ENCODE peak calls at places on chromosomes 12 and 14, in ten cellular contexts. R is HAP-1; S is H7; M is stimulated activated CD8-positive, alpha-beta memory T cell treated with anti-CD3 and anti-CD28 coated beads, Interleukin-15, amount 100 ng/mL, for 24 hours; K is activated CD4-positive, alpha-beta T cell treated with anti-CD3 and anti-CD28 coated beads, Interleukin-2, amount 50 U/mL, for 1 hour; O is NCI-H1436; L is OCI-M1; J is IMR-90; U is GM12892; H is WTC11. B is an unnamed sample.

GRCh38 chr14:101705733-101706508 is 55.6 kb upstream of the PPP2R5C start:
- DNase-seq in R (no peak), O (no peak), K (peak), H (peak), S (peak), M (peak), U (no peak), J (no peak), L (no peak), B (no peak)

GRCh38 chr12:59570134-59570533 is 25.7 kb upstream of the SLC16A7 start:
- DNase-seq in M (no peak), R (no peak), J (peak), H (no peak), S (no peak), K (no peak), L (no peak), U (no peak), O (no peak), B (no peak)

GRCh38 chr12:69966839-69967238 is 141.8 kb downstream of the MYRFL start:
- DNase-seq in U (no peak), M (no peak), H (no peak), S (no peak), O (no peak), J (peak), L (no peak), K (no peak), R (no peak), B (no peak)

GRCh38 chr12:52235001-52235760 is 2.1 kb downstream of the KRT7 start:
- DNase-seq in U (no peak), R (no peak), M (no peak), K (no peak), J (no peak), L (no peak), S (peak), O (no peak), H (no peak), B (peak)

GRCh38 chr12:71551529-71551928 is 111.9 kb downstream of the LGR5 start:
- DNase-seq in O (peak), M (no peak), J (peak), L (peak), S (no peak), U (no peak), H (no peak), K (no peak), R (peak), B (no peak)

GRCh38 chr14:103391048-103391447 is 5.8 kb downstream of the MARK3 start:
- DNase-seq in U (no peak), J (peak), H (no peak), S (peak), O (no peak), L (peak), R (peak), M (no peak), K (peak), B (peak)

GRCh38 chr12:120216742-120217595 is 16.1 kb upstream of the RPLP0 start:
- DNase-seq in L (no peak), R (no peak), U (no peak), H (no peak), J (no peak), O (no peak), S (peak), K (no peak), M (no peak), B (no peak)

GRCh38 chr12:77339610-77340009 is 274.2 kb upstream of the E2F7 start:
- DNase-seq in J (peak), L (no peak), M (no peak), H (no peak), K (no peak), U (no peak), S (no peak), O (no peak), R (no peak), B (no peak)

GRCh38 chr12:53623986-53624385 is 2.2 kb downstream of the ATF7 start:
- DNase-seq in L (peak), U (no peak), M (no peak), S (peak), H (no peak), O (no peak), K (no peak), J (peak), R (no peak), B (no peak)

GRCh38 chr12:58575281-58575680 is 345.0 kb downstream of the LRIG3 start:
- DNase-seq in S (no peak), U (no peak), L (peak), R (no peak), M (no peak), H (no peak), J (peak), O (no peak), K (no peak), B (no peak)

GRCh38 chr12:92122941-92123779 is 22.5 kb downstream of the BTG1 start:
- DNase-seq in R (no peak), H (no peak), L (no peak), U (no peak), O (no peak), K (no peak), M (no peak), J (no peak), S (no peak), B (no peak)

B was measured in 8988T.